ENCODE peak calls at places on chromosomes 1 and 21, in five cellular contexts. V is HCT116; D is AG09319; R is GM12891; F is stimulated activated CD4-positive, alpha-beta T cell treated with anti-CD3 and anti-CD28 coated beads, Interleukin-12 subunit alpha, Interleukin-12 subunit beta, amount 100 ng/mL, for 48 hours. L is an unnamed sample.

GRCh38 chr1:223774133-223774811 is 61.9 kb downstream of the CAPN2 start:
- DNase-seq in V (no peak), D (no peak), R (no peak), F (no peak), L (no peak)

GRCh38 chr21:42120056-42120903 is 49.2 kb downstream of the UMODL1 start:
- DNase-seq in V (no peak), D (no peak), R (no peak), F (no peak), L (no peak)

GRCh38 chr1:151579436-151580225 is 32.2 kb upstream of the SNX27 start:
- DNase-seq in V (no peak), D (no peak), R (no peak), F (no peak), L (no peak)

GRCh38 chr21:40208960-40209359 is 341.7 kb downstream of the PCP4 start:
- DNase-seq in V (no peak), D (no peak), R (no peak), F (no peak), L (no peak)

GRCh38 chr1:187306671-187307415 is 478.1 kb downstream of the PLA2G4A start:
- DNase-seq in V (no peak), D (no peak), R (no peak), F (no peak), L (no peak)

GRCh38 chr1:218459878-218460277 is 114.7 kb downstream of the TGFB2 start:
- DNase-seq in V (peak; percentile 59), D (no peak), R (no peak), F (no peak), L (peak; percentile 64)

GRCh38 chr1:17603091-17603841 is 63.8 kb downstream of the ARHGEF10L start:
- DNase-seq in V (no peak), D (no peak), R (no peak), F (no peak), L (no peak)

GRCh38 chr1:157829711-157830110 is 9.8 kb upstream of the FCRL1 start:
- DNase-seq in V (no peak), D (no peak), R (no peak), F (no peak), L (no peak)

GRCh38 chr1:94325379-94326302 is 88.3 kb upstream of the ARHGAP29 start:
- DNase-seq in V (peak; percentile 92), D (peak; percentile 94), R (no peak), F (no peak), L (peak; percentile 95)

GRCh38 chr1:27601321-27601770 is 2.6 kb downstream of the AHDC1 start:
- DNase-seq in V (no peak), D (no peak), R (no peak), F (no peak), L (no peak)

GRCh38 chr1:15027515-15027948 is 126.0 kb upstream of the TMEM51 start:
- DNase-seq in V (peak; percentile 22), D (peak; percentile 24), R (peak; percentile 50), F (no peak), L (peak; percentile 34)

GRCh38 chr1:168320805-168321577 is 40.3 kb downstream of the TBX19 start:
- DNase-seq in V (peak; percentile 71), D (no peak), R (no peak), F (no peak), L (no peak)

GRCh38 chr1:112386786-112387346 is 9.1 kb upstream of the CTTNBP2NL start:
- DNase-seq in V (no peak), D (no peak), R (no peak), F (no peak), L (no peak)

GRCh38 chr1:8303141-8303540 is 14.8 kb upstream of the SLC45A1 start:
- DNase-seq in V (no peak), D (peak; percentile 14), R (no peak), F (no peak), L (no peak)

GRCh38 chr1:169838942-169839341 is 44.2 kb upstream of the METTL18 start:
- DNase-seq in V (no peak), D (no peak), R (no peak), F (no peak), L (no peak)

GRCh38 chr1:236526079-236526478 is 2.3 kb downstream of the LGALS8 start:
- DNase-seq in V (no peak), D (no peak), R (no peak), F (no peak), L (no peak)

GRCh38 chr1:206591236-206591635 is 21.0 kb downstream of the EIF2D start:
- DNase-seq in V (no peak), D (no peak), R (no peak), F (no peak), L (no peak)

GRCh38 chr21:41171210-41171609 is 3.2 kb downstream of the BACE2 start:
- DNase-seq in V (no peak), D (no peak), R (no peak), F (no peak), L (no peak)

GRCh38 chr1:2233997-2234761 is 6.1 kb downstream of the SKI start:
- DNase-seq in V (no peak), D (peak; percentile 87), R (peak; percentile 73), F (no peak), L (peak; percentile 54)

GRCh38 chr1:172821609-172822274 is 162.8 kb downstream of the FASLG start:
- DNase-seq in V (no peak), D (no peak), R (no peak), F (no peak), L (no peak)

GRCh38 chr21:45332981-45333582 is 45.4 kb upstream of the POFUT2 start:
- DNase-seq in V (no peak), D (no peak), R (no peak), F (no peak), L (no peak)

GRCh38 chr1:61270761-61271411 is 188.5 kb downstream of the NFIA start:
- DNase-seq in V (no peak), D (no peak), R (no peak), F (no peak), L (no peak)

GRCh38 chr1:229759037-229759435 is 133.0 kb downstream of the URB2 start:
- DNase-seq in V (no peak), D (peak; percentile 15), R (no peak), F (no peak), L (no peak)